ENCODE peak calls at places on chromosome 16, in nine cellular contexts. Y is A673; A is A549; Z is ovary; R is HT-29; M is kidney glomerular epithelial cell; O is activated T-helper 1 cell treated with anti-CD3 and anti-CD28 coated beads, Interleukin-12 subunit alpha, Interleukin-12 subunit beta, Interleukin-2, Interleukin-4 antibody, amounts not matched to agents 30 ng/mL and 10 ng/mL and 1 ng/mL, durations not matched to agents 14 hours and 24 hours and 36 hours; T is heart left ventricle; V is stimulated activated CD4-positive, alpha-beta T cell treated with anti-CD3 and anti-CD28 coated beads, Interleukin-4, amount 100 ng/mL, for 24 hours. F is an unnamed sample.

GRCh38 chr16:15836965-15837611 is 19.7 kb downstream of the MYH11 start:
- DNase-seq in T (no peak), Y (no peak), A (no peak), Z (no peak), V (no peak), O (no peak), M (no peak), R (no peak), F (no peak)

GRCh38 chr16:88361775-88362174 is 21.0 kb upstream of the ZNF469 start:
- DNase-seq in V (no peak), M (no peak), Z (no peak), R (no peak), Y (no peak), A (no peak), T (no peak), O (no peak), F (no peak)

GRCh38 chr16:50611332-50611934 is 63.2 kb downstream of the NKD1 start:
- DNase-seq in T (no peak), V (no peak), O (no peak), M (no peak), Z (no peak), R (no peak), Y (no peak), A (no peak), F (no peak)

GRCh38 chr16:66375451-66375850 is 9.0 kb downstream of the CDH5 start:
- DNase-seq in M (no peak), Z (no peak), A (no peak), O (no peak), R (no peak), Y (no peak), T (no peak), V (no peak), F (no peak)

GRCh38 chr16:65268331-65268730 is 146.5 kb upstream of the CDH11 start:
- DNase-seq in A (no peak), M (no peak), T (no peak), O (no peak), Z (no peak), Y (no peak), V (no peak), R (no peak), F (no peak)

GRCh38 chr16:74111583-74111982 is 185.0 kb upstream of the PSMD7 start:
- DNase-seq in O (no peak), A (no peak), R (no peak), T (no peak), M (no peak), V (no peak), Y (no peak), Z (no peak), F (no peak)

GRCh38 chr16:72840591-72841381 is 207.1 kb downstream of the ZFHX3 start:
- DNase-seq in M (no peak), Z (no peak), A (no peak), V (no peak), T (no peak), Y (no peak), O (no peak), R (no peak), F (no peak)

GRCh38 chr16:88705076-88705684 is 1.0 kb downstream of the RNF166 start:
- DNase-seq in A (no peak), R (peak; percentile 18), V (peak; percentile 38), Y (peak; percentile 41), O (no peak), T (no peak), Z (no peak), M (peak; percentile 10), F (peak; percentile 81)

GRCh38 chr16:72299684-72300243 is 127.8 kb upstream of the PMFBP1 start:
- DNase-seq in O (no peak), V (no peak), R (peak; percentile 22), Z (no peak), M (no peak), A (no peak), Y (no peak), T (no peak), F (no peak)

GRCh38 chr16:14003119-14003570 is 68.0 kb upstream of the MRTFB start:
- DNase-seq in M (peak; percentile 14), Z (peak; percentile 59), A (no peak), T (peak; percentile 77), O (no peak), Y (peak; percentile 87), V (no peak), R (peak; percentile 43), F (peak; percentile 87)

GRCh38 chr16:88331989-88332920 is 50.5 kb upstream of the ZNF469 start:
- DNase-seq in R (peak; percentile 25), Z (no peak), V (no peak), O (no peak), M (peak; percentile 98), Y (peak; percentile 48), A (peak; percentile 95), T (no peak), F (peak; percentile 92)

GRCh38 chr16:53789159-53789558 is 85.2 kb downstream of the FTO start:
- DNase-seq in Z (no peak), T (no peak), O (no peak), R (no peak), M (peak; percentile 64), A (no peak), Y (no peak), V (no peak), F (no peak)

GRCh38 chr16:4928227-4928626 is 8.7 kb downstream of the PPL start:
- DNase-seq in Z (no peak), O (no peak), R (no peak), A (no peak), V (no peak), Y (no peak), T (no peak), M (no peak), F (no peak)

GRCh38 chr16:67084345-67085028 is 25.3 kb upstream of the PHAF1 start:
- DNase-seq in T (no peak), O (no peak), Z (no peak), Y (no peak), R (no peak), M (no peak), V (no peak), A (no peak), F (no peak)

GRCh38 chr16:3548445-3548844 is 28.8 kb downstream of the NLRC3 start:
- DNase-seq in Z (no peak), R (no peak), M (no peak), Y (no peak), V (no peak), O (no peak), T (no peak), A (no peak), F (no peak)

GRCh38 chr16:85641776-85642176 is 28.7 kb downstream of the GSE1 start:
- DNase-seq in Z (no peak), M (no peak), T (no peak), R (peak; percentile 75), A (no peak), Y (peak; percentile 45), V (no peak), O (no peak), F (no peak)

GRCh38 chr16:81610936-81611335 is 166.3 kb downstream of the CMIP start:
- DNase-seq in V (no peak), Y (no peak), T (no peak), A (no peak), M (no peak), R (no peak), O (no peak), Z (no peak), F (no peak)

GRCh38 chr16:68360971-68361370 is 50.2 kb downstream of the PRMT7 start:
- DNase-seq in Y (no peak), M (no peak), R (no peak), O (no peak), V (no peak), T (no peak), A (no peak), Z (no peak), F (no peak)

GRCh38 chr16:60142991-60143705 is 1409.0 kb upstream of the GOT2 start:
- DNase-seq in O (no peak), A (no peak), Z (no peak), R (no peak), V (no peak), T (no peak), Y (no peak), M (no peak), F (no peak)

GRCh38 chr16:29775742-29776408 is 2.2 kb upstream of the ZG16 start:
- DNase-seq in O (no peak), Z (peak; percentile 33), M (no peak), A (no peak), V (no peak), Y (no peak), R (peak; percentile 7), T (no peak), F (no peak)

GRCh38 chr16:22304411-22304810 is 7.2 kb downstream of the POLR3E start:
- DNase-seq in T (no peak), Z (no peak), O (no peak), R (no peak), M (no peak), V (no peak), A (no peak), Y (no peak), F (no peak)

F was measured in aorta.